ENCODE peak calls at places on chromosomes 2 and 18, in seven cellular contexts. One of them, this sample, is unnamed.

GRCh38 chr2:28393115-28393836 is 618 bp downstream of the FOSL2 start:
- DNase-seq in OCI-M1: peak; percentile 74
- DNase-seq in Caco-2: peak; percentile 58
- DNase-seq in GM10248: peak; percentile 63
- DNase-seq in B cell: peak; percentile 37
- DNase-seq in GM13976: peak; percentile 69
- DNase-seq in GM12891: peak; percentile 38
- DNase-seq in this sample: peak; percentile 68

GRCh38 chr18:33460681-33461080 is 20.2 kb upstream of the CCDC178 start:
- DNase-seq in B cell: no peak
- DNase-seq in GM13976: no peak
- DNase-seq in GM10248: no peak
- DNase-seq in OCI-M1: no peak
- DNase-seq in GM12891: no peak
- DNase-seq in Caco-2: no peak
- DNase-seq in this sample: no peak

GRCh38 chr2:5145053-5145452 is 547.1 kb upstream of the SOX11 start:
- DNase-seq in B cell: no peak
- DNase-seq in GM12891: no peak
- DNase-seq in OCI-M1: no peak
- DNase-seq in GM13976: no peak
- DNase-seq in Caco-2: no peak
- DNase-seq in GM10248: no peak
- DNase-seq in this sample: no peak

GRCh38 chr2:232592687-232593407 is 40.6 kb upstream of the EFHD1 start:
- DNase-seq in GM10248: no peak
- DNase-seq in B cell: no peak
- DNase-seq in GM12891: no peak
- DNase-seq in GM13976: no peak
- DNase-seq in OCI-M1: no peak
- DNase-seq in Caco-2: peak; percentile 17
- DNase-seq in this sample: peak; percentile 48

GRCh38 chr18:47254341-47254939 is 3.0 kb upstream of the SKOR2 start:
- DNase-seq in OCI-M1: peak; percentile 27
- DNase-seq in Caco-2: peak; percentile 49
- DNase-seq in GM12891: no peak
- DNase-seq in B cell: no peak
- DNase-seq in GM10248: peak; percentile 41
- DNase-seq in GM13976: no peak
- DNase-seq in this sample: peak; percentile 44

GRCh38 chr18:75811156-75811555 is 383.7 kb upstream of the SMIM21 start:
- DNase-seq in GM12891: no peak
- DNase-seq in GM13976: no peak
- DNase-seq in B cell: no peak
- DNase-seq in OCI-M1: no peak
- DNase-seq in GM10248: no peak
- DNase-seq in Caco-2: no peak
- DNase-seq in this sample: peak; percentile 1

GRCh38 chr18:42513416-42513815 is 558.4 kb downstream of the PIK3C3 start:
- DNase-seq in B cell: no peak
- DNase-seq in OCI-M1: no peak
- DNase-seq in GM12891: no peak
- DNase-seq in Caco-2: no peak
- DNase-seq in GM13976: no peak
- DNase-seq in GM10248: no peak
- DNase-seq in this sample: no peak

GRCh38 chr2:240817496-240818292 is 2.3 kb downstream of the KIF1A start:
- DNase-seq in GM13976: peak; percentile 29
- DNase-seq in B cell: no peak
- DNase-seq in GM12891: no peak
- DNase-seq in OCI-M1: no peak
- DNase-seq in Caco-2: no peak
- DNase-seq in GM10248: no peak
- DNase-seq in this sample: no peak

GRCh38 chr2:157825885-157826284 is 50.2 kb downstream of the ACVR1 start:
- DNase-seq in B cell: no peak
- DNase-seq in OCI-M1: no peak
- DNase-seq in Caco-2: peak; percentile 65
- DNase-seq in GM13976: no peak
- DNase-seq in GM10248: no peak
- DNase-seq in GM12891: no peak
- DNase-seq in this sample: no peak

GRCh38 chr18:2083691-2084090 is 487.6 kb downstream of the METTL4 start:
- DNase-seq in Caco-2: peak; percentile 39
- DNase-seq in OCI-M1: peak; percentile 87
- DNase-seq in GM13976: no peak
- DNase-seq in GM10248: no peak
- DNase-seq in B cell: no peak
- DNase-seq in GM12891: no peak
- DNase-seq in this sample: no peak

GRCh38 chr2:190853659-190854386 is 26.8 kb upstream of the GLS start:
- DNase-seq in GM12891: peak; percentile 11
- DNase-seq in OCI-M1: peak; percentile 29
- DNase-seq in Caco-2: no peak
- DNase-seq in GM13976: peak; percentile 40
- DNase-seq in B cell: no peak
- DNase-seq in GM10248: peak; percentile 38
- DNase-seq in this sample: no peak

GRCh38 chr2:17164550-17164949 is 353.7 kb downstream of the RAD51AP2 start:
- DNase-seq in GM10248: no peak
- DNase-seq in GM13976: no peak
- DNase-seq in B cell: no peak
- DNase-seq in OCI-M1: no peak
- DNase-seq in GM12891: no peak
- DNase-seq in Caco-2: no peak
- DNase-seq in this sample: peak; percentile 58

GRCh38 chr2:75610671-75611070 is 35.9 kb upstream of the MRPL19 start:
- DNase-seq in B cell: no peak
- DNase-seq in OCI-M1: no peak
- DNase-seq in Caco-2: no peak
- DNase-seq in GM13976: no peak
- DNase-seq in GM10248: no peak
- DNase-seq in GM12891: no peak
- DNase-seq in this sample: no peak

GRCh38 chr2:237290249-237290648 is 123.7 kb downstream of the COL6A3 start:
- DNase-seq in GM13976: no peak
- DNase-seq in OCI-M1: no peak
- DNase-seq in GM10248: no peak
- DNase-seq in B cell: no peak
- DNase-seq in GM12891: no peak
- DNase-seq in Caco-2: no peak
- DNase-seq in this sample: peak; percentile 40

GRCh38 chr18:58882681-58883080 is 18.0 kb downstream of the ZNF532 start:
- DNase-seq in GM10248: no peak
- DNase-seq in GM13976: no peak
- DNase-seq in B cell: no peak
- DNase-seq in OCI-M1: no peak
- DNase-seq in GM12891: no peak
- DNase-seq in Caco-2: no peak
- DNase-seq in this sample: peak; percentile 62

GRCh38 chr18:78363556-78363955 is 616.1 kb upstream of the SALL3 start:
- DNase-seq in GM12891: no peak
- DNase-seq in GM10248: no peak
- DNase-seq in OCI-M1: no peak
- DNase-seq in Caco-2: no peak
- DNase-seq in B cell: no peak
- DNase-seq in GM13976: no peak
- DNase-seq in this sample: no peak

GRCh38 chr2:62340981-62341624 is 145.2 kb downstream of the B3GNT2 start:
- DNase-seq in Caco-2: peak; percentile 22
- DNase-seq in OCI-M1: no peak
- DNase-seq in GM13976: peak; percentile 19
- DNase-seq in B cell: no peak
- DNase-seq in GM12891: no peak
- DNase-seq in GM10248: peak; percentile 31
- DNase-seq in this sample: peak; percentile 4

GRCh38 chr2:67437132-67437531 is 40.0 kb downstream of the ETAA1 start:
- DNase-seq in GM12891: no peak
- DNase-seq in GM10248: no peak
- DNase-seq in Caco-2: no peak
- DNase-seq in B cell: no peak
- DNase-seq in GM13976: no peak
- DNase-seq in OCI-M1: no peak
- DNase-seq in this sample: no peak

GRCh38 chr2:233967163-233967562 is 50.0 kb downstream of the TRPM8 start:
- DNase-seq in B cell: no peak
- DNase-seq in OCI-M1: no peak
- DNase-seq in Caco-2: no peak
- DNase-seq in GM12891: no peak
- DNase-seq in GM13976: no peak
- DNase-seq in GM10248: no peak
- DNase-seq in this sample: no peak

GRCh38 chr2:214481204-214481603 is 70.3 kb downstream of the VWC2L start:
- DNase-seq in GM10248: no peak
- DNase-seq in Caco-2: no peak
- DNase-seq in GM12891: no peak
- DNase-seq in B cell: no peak
- DNase-seq in GM13976: no peak
- DNase-seq in OCI-M1: peak; percentile 39
- DNase-seq in this sample: peak; percentile 35

GRCh38 chr2:102082591-102083586 is 59.7 kb upstream of the IL1R1 start:
- DNase-seq in GM13976: peak; percentile 43
- DNase-seq in GM12891: no peak
- DNase-seq in GM10248: peak; percentile 39
- DNase-seq in OCI-M1: peak; percentile 80
- DNase-seq in Caco-2: no peak
- DNase-seq in B cell: peak; percentile 55
- DNase-seq in this sample: peak; percentile 88

GRCh38 chr2:72915907-72916742 is 1.2 kb upstream of the EMX1 start:
- DNase-seq in OCI-M1: no peak
- DNase-seq in GM13976: peak; percentile 86
- DNase-seq in Caco-2: peak; percentile 87
- DNase-seq in GM12891: no peak
- DNase-seq in GM10248: peak; percentile 80
- DNase-seq in B cell: peak; percentile 68
- DNase-seq in this sample: peak; percentile 21

GRCh38 chr2:148658807-148659722 is 14.5 kb downstream of the EPC2 start:
- DNase-seq in GM13976: peak; percentile 29
- DNase-seq in B cell: no peak
- DNase-seq in OCI-M1: peak; percentile 20
- DNase-seq in GM12891: peak; percentile 18
- DNase-seq in GM10248: peak; percentile 27
- DNase-seq in Caco-2: no peak
- DNase-seq in this sample: peak; percentile 61

GRCh38 chr2:99422599-99422998 is 67.2 kb downstream of the REV1 start:
- DNase-seq in GM13976: peak; percentile 27
- DNase-seq in OCI-M1: no peak
- DNase-seq in GM12891: peak; percentile 9
- DNase-seq in GM10248: peak; percentile 14
- DNase-seq in B cell: no peak
- DNase-seq in Caco-2: no peak
- DNase-seq in this sample: no peak

GRCh38 chr2:216057688-216058193 is 23.9 kb downstream of the PECR start:
- DNase-seq in GM10248: peak; percentile 78
- DNase-seq in GM12891: no peak
- DNase-seq in GM13976: peak; percentile 66
- DNase-seq in Caco-2: no peak
- DNase-seq in B cell: peak; percentile 73
- DNase-seq in OCI-M1: peak; percentile 42
- DNase-seq in this sample: peak; percentile 96

GRCh38 chr2:238203104-238203972 is at the start of gene ILKAP:
- DNase-seq in GM12891: peak; percentile 99
- DNase-seq in B cell: peak; percentile 95
- DNase-seq in OCI-M1: peak; percentile 91
- DNase-seq in GM10248: peak; percentile 100
- DNase-seq in Caco-2: peak; percentile 87
- DNase-seq in GM13976: peak; percentile 100
- DNase-seq in this sample: peak; percentile 74

GRCh38 chr2:2579814-2580213 is 248.7 kb upstream of the MYT1L start:
- DNase-seq in OCI-M1: no peak
- DNase-seq in Caco-2: no peak
- DNase-seq in GM10248: no peak
- DNase-seq in B cell: no peak
- DNase-seq in GM12891: no peak
- DNase-seq in GM13976: no peak
- DNase-seq in this sample: no peak

GRCh38 chr18:9905401-9905922 is 8.4 kb upstream of the VAPA start:
- DNase-seq in GM13976: no peak
- DNase-seq in B cell: no peak
- DNase-seq in Caco-2: no peak
- DNase-seq in OCI-M1: no peak
- DNase-seq in GM10248: no peak
- DNase-seq in GM12891: no peak
- DNase-seq in this sample: peak; percentile 39

GRCh38 chr18:59651071-59651470 is 46.2 kb downstream of the CCBE1 start:
- DNase-seq in Caco-2: no peak
- DNase-seq in GM13976: no peak
- DNase-seq in GM12891: no peak
- DNase-seq in B cell: no peak
- DNase-seq in GM10248: no peak
- DNase-seq in OCI-M1: no peak
- DNase-seq in this sample: no peak

GRCh38 chr2:240163056-240163714 is 22.7 kb upstream of the OTOS start:
- DNase-seq in B cell: no peak
- DNase-seq in GM10248: no peak
- DNase-seq in GM13976: no peak
- DNase-seq in GM12891: no peak
- DNase-seq in OCI-M1: no peak
- DNase-seq in Caco-2: no peak
- DNase-seq in this sample: no peak

GRCh38 chr18:53458266-53458665 is 766.2 kb downstream of the MBD2 start:
- DNase-seq in Caco-2: no peak
- DNase-seq in OCI-M1: no peak
- DNase-seq in B cell: no peak
- DNase-seq in GM10248: no peak
- DNase-seq in GM13976: no peak
- DNase-seq in GM12891: no peak
- DNase-seq in this sample: no peak

This sample was measured in fibroblast of lung.